ENCODE peak calls at places on chromosomes 16 and 17, in ten cellular contexts. T is transverse colon; Y is HEK293T; F is M059J; C is activated CD4-positive, alpha-beta T cell treated with anti-CD3 and anti-CD28 coated beads, Interleukin-2, amount 10 ng/mL, durations not matched to agents 7 days and 5 days; H is OCI-LY7; K is thoracic aorta; X is CD14-positive monocyte; O is effector memory CD4-positive, alpha-beta T cell; Q is left cardiac atrium. A is an unnamed sample.

GRCh38 chr17:62627904-62628603 is 584 bp downstream of the MRC2 start:
- DNase-seq in T (peak), Y (peak), F (peak), C (peak), H (no peak), K (no peak), X (no peak), O (no peak), Q (peak), A (no peak)

GRCh38 chr17:57375770-57376181 is 119.5 kb downstream of the MSI2 start:
- DNase-seq in T (no peak), Y (no peak), F (no peak), C (no peak), H (no peak), K (no peak), X (no peak), O (no peak), Q (no peak), A (no peak)

GRCh38 chr17:48244121-48244711 is 136.7 kb downstream of the SNX11 start:
- DNase-seq in T (peak), Y (no peak), F (peak), C (peak), H (peak), K (no peak), X (no peak), O (no peak), Q (no peak), A (no peak)

GRCh38 chr16:55615071-55615470 is 40.7 kb upstream of the SLC6A2 start:
- DNase-seq in T (no peak), Y (no peak), F (no peak), C (no peak), H (no peak), K (no peak), X (no peak), O (no peak), Q (no peak), A (no peak)

GRCh38 chr16:2500937-2501750 is 12.6 kb upstream of the ATP6V0C start:
- DNase-seq in T (peak), Y (peak), F (peak), C (peak), H (peak), K (peak), X (peak), O (peak), Q (peak), A (peak)

GRCh38 chr16:28609631-28610594 is at the start of gene SULT1A1:
- DNase-seq in T (peak), Y (no peak), F (no peak), C (no peak), H (no peak), K (no peak), X (no peak), O (no peak), Q (peak), A (no peak)

GRCh38 chr17:19418312-19418992 is 7.4 kb downstream of the RNF112 start:
- DNase-seq in T (no peak), Y (no peak), F (peak), C (peak), H (peak), K (no peak), X (peak), O (no peak), Q (peak), A (no peak)

GRCh38 chr16:19410435-19411153 is 7.1 kb upstream of the TMC5 start:
- DNase-seq in T (peak), Y (peak), F (peak), C (no peak), H (no peak), K (no peak), X (no peak), O (no peak), Q (peak), A (peak)

GRCh38 chr17:57033296-57033695 is 51.8 kb upstream of the AKAP1 start:
- DNase-seq in T (no peak), Y (no peak), F (no peak), C (no peak), H (no peak), K (peak), X (no peak), O (no peak), Q (no peak), A (no peak)

GRCh38 chr16:3171855-3172593 is 16.0 kb upstream of the OR1F1 start:
- DNase-seq in T (no peak), Y (peak), F (peak), C (no peak), H (no peak), K (no peak), X (no peak), O (no peak), Q (no peak), A (no peak)

GRCh38 chr16:2228161-2228824 is 4.9 kb downstream of the E4F1 start:
- DNase-seq in T (no peak), Y (no peak), F (no peak), C (no peak), H (no peak), K (no peak), X (no peak), O (no peak), Q (no peak), A (no peak)

GRCh38 chr16:78307824-78308528 is 208.5 kb downstream of the WWOX start:
- DNase-seq in T (no peak), Y (no peak), F (no peak), C (no peak), H (no peak), K (no peak), X (no peak), O (no peak), Q (no peak), A (no peak)

GRCh38 chr17:975321-975982 is 4.1 kb downstream of the NXN start:
- DNase-seq in T (no peak), Y (no peak), F (no peak), C (no peak), H (no peak), K (no peak), X (no peak), O (no peak), Q (no peak), A (no peak)

GRCh38 chr16:57892447-57893096 is 78.4 kb downstream of the CNGB1 start:
- DNase-seq in T (peak), Y (no peak), F (peak), C (no peak), H (no peak), K (no peak), X (peak), O (no peak), Q (peak), A (no peak)

GRCh38 chr17:80187493-80187892 is 17.7 kb downstream of the CARD14 start:
- DNase-seq in T (peak), Y (no peak), F (peak), C (no peak), H (no peak), K (no peak), X (no peak), O (no peak), Q (peak), A (no peak)

GRCh38 chr17:80262775-80263244 is 2.2 kb downstream of the RNF213 start:
- DNase-seq in T (no peak), Y (no peak), F (no peak), C (no peak), H (no peak), K (no peak), X (no peak), O (no peak), Q (no peak), A (no peak)

GRCh38 chr16:56988161-56988947 is 1.0 kb upstream of the NLRC5 start:
- DNase-seq in T (peak), Y (no peak), F (no peak), C (no peak), H (no peak), K (no peak), X (no peak), O (no peak), Q (no peak), A (no peak)

GRCh38 chr17:79033741-79034501 is 10.0 kb downstream of the C1QTNF1 start:
- DNase-seq in T (no peak), Y (peak), F (no peak), C (no peak), H (no peak), K (no peak), X (no peak), O (no peak), Q (peak), A (no peak)

GRCh38 chr17:50918071-50918932 is 52.1 kb upstream of the TOB1 start:
- DNase-seq in T (no peak), Y (no peak), F (no peak), C (no peak), H (no peak), K (no peak), X (peak), O (no peak), Q (no peak), A (no peak)

GRCh38 chr17:38852771-38853291 is 690 bp downstream of the RPL23 start:
- DNase-seq in T (no peak), Y (no peak), F (no peak), C (peak), H (peak), K (no peak), X (no peak), O (peak), Q (no peak), A (no peak)

GRCh38 chr16:84730406-84731106 is 30.8 kb downstream of the USP10 start:
- DNase-seq in T (peak), Y (peak), F (peak), C (peak), H (peak), K (no peak), X (peak), O (peak), Q (peak), A (peak)

GRCh38 chr16:20348365-20349185 is 3.9 kb downstream of the UMOD start:
- DNase-seq in T (no peak), Y (no peak), F (no peak), C (no peak), H (no peak), K (no peak), X (no peak), O (no peak), Q (no peak), A (no peak)

GRCh38 chr17:71667661-71668060 is 453.2 kb upstream of the SOX9 start:
- DNase-seq in T (no peak), Y (no peak), F (peak), C (no peak), H (no peak), K (no peak), X (no peak), O (no peak), Q (no peak), A (no peak)

GRCh38 chr17:37017355-37017754 is 68.6 kb downstream of the AATF start:
- DNase-seq in T (no peak), Y (no peak), F (no peak), C (no peak), H (no peak), K (no peak), X (no peak), O (no peak), Q (no peak), A (no peak)

GRCh38 chr17:42322382-42323267 is 34.3 kb downstream of the STAT5A start:
- DNase-seq in T (peak), Y (peak), F (peak), C (peak), H (peak), K (peak), X (peak), O (peak), Q (peak), A (peak)

GRCh38 chr16:81337097-81337496 is 22.3 kb downstream of the GAN start:
- DNase-seq in T (no peak), Y (no peak), F (peak), C (no peak), H (no peak), K (no peak), X (no peak), O (no peak), Q (no peak), A (no peak)

GRCh38 chr17:27315322-27315721 is 21.4 kb downstream of the WSB1 start:
- DNase-seq in T (peak), Y (peak), F (peak), C (no peak), H (no peak), K (peak), X (no peak), O (no peak), Q (peak), A (no peak)

GRCh38 chr17:64707077-64707591 is 45.0 kb upstream of the SMURF2 start:
- DNase-seq in T (peak), Y (no peak), F (peak), C (no peak), H (no peak), K (peak), X (peak), O (no peak), Q (peak), A (no peak)

GRCh38 chr17:48351916-48352332 is 78.1 kb downstream of the SKAP1 start:
- DNase-seq in T (no peak), Y (peak), F (peak), C (no peak), H (peak), K (no peak), X (no peak), O (no peak), Q (no peak), A (peak)

A was measured in germinal center.